ENCODE peak calls at places on chromosomes 16 and 17, in nine cellular contexts. G, J, L, V, F, Q, U, W and C are unnamed samples.

GRCh38 chr17:44773140-44773539 is 14.4 kb downstream of the ADAM11 start:
- DNase-seq in G (no peak), V (no peak), L (no peak), J (no peak), Q (no peak), W (peak), F (no peak), U (no peak), C (no peak)

GRCh38 chr16:4795181-4795827 is at the start of gene SMIM22:
- DNase-seq in F (peak), V (no peak), G (no peak), Q (no peak), L (no peak), J (no peak), W (peak), U (no peak), C (peak)

GRCh38 chr17:11643851-11644250 is 45.6 kb downstream of the DNAH9 start:
- DNase-seq in L (no peak), V (no peak), Q (no peak), G (no peak), J (no peak), W (no peak), U (no peak), F (no peak), C (no peak)

GRCh38 chr17:330993-331701 is 21.5 kb downstream of the RPH3AL start:
- DNase-seq in W (peak), L (no peak), J (no peak), F (no peak), G (no peak), U (no peak), Q (no peak), V (no peak), C (no peak)

GRCh38 chr16:459761-460160 is 34.3 kb downstream of the RAB11FIP3 start:
- DNase-seq in U (no peak), G (no peak), L (no peak), F (no peak), J (no peak), V (no peak), Q (no peak), W (no peak), C (no peak)

GRCh38 chr16:24589997-24590396 is 50.6 kb downstream of the RBBP6 start:
- DNase-seq in U (no peak), L (no peak), G (no peak), Q (no peak), F (no peak), V (no peak), J (no peak), W (no peak), C (no peak)

GRCh38 chr17:781920-782731 is at the start of the genes GLOD4 and MRM3:
- DNase-seq in Q (peak), L (peak), U (peak), F (peak), J (peak), V (peak), W (peak), G (peak), C (peak)

GRCh38 chr16:23293016-23293415 is 9.1 kb upstream of the SCNN1B start:
- DNase-seq in U (no peak), V (no peak), W (no peak), F (no peak), J (no peak), G (no peak), Q (no peak), L (no peak), C (no peak)

GRCh38 chr17:20266806-20267458 is 200.4 kb downstream of the LGALS9B start:
- DNase-seq in Q (no peak), J (no peak), U (no peak), W (no peak), F (no peak), V (no peak), L (no peak), G (no peak), C (no peak)

GRCh38 chr17:65630502-65630901 is 69.1 kb upstream of the AXIN2 start:
- DNase-seq in V (no peak), G (no peak), Q (no peak), L (no peak), W (no peak), U (no peak), J (no peak), F (no peak), C (no peak)

GRCh38 chr17:77733576-77734296 is 224.8 kb upstream of the TNRC6C start:
- DNase-seq in U (no peak), V (no peak), F (no peak), J (peak), W (no peak), Q (no peak), L (no peak), G (no peak), C (no peak)

GRCh38 chr17:36498155-36498554 is 11.7 kb downstream of the ZNHIT3 start:
- DNase-seq in L (no peak), J (peak), V (no peak), W (no peak), F (no peak), Q (no peak), G (no peak), U (no peak), C (no peak)